ENCODE peak calls at places on chromosome 17, in eight cellular contexts. S, U, P, O, Y, A, G and X are unnamed samples.

GRCh38 chr17:77225246-77225645 is 84.5 kb downstream of the SEC14L1 start:
- DNase-seq in S (no peak), U (no peak), P (no peak), O (no peak), Y (no peak), A (no peak), G (no peak), X (no peak)

GRCh38 chr17:45248132-45248936 is 13.6 kb downstream of the SPATA32 start:
- DNase-seq in S (peak), U (no peak), P (no peak), O (no peak), Y (peak), A (peak), G (peak), X (peak)

GRCh38 chr17:16866436-16866835 is 105.5 kb downstream of the TNFRSF13B start:
- DNase-seq in S (no peak), U (no peak), P (no peak), O (no peak), Y (no peak), A (no peak), G (no peak), X (no peak)

GRCh38 chr17:40879026-40879425 is 6.0 kb downstream of the KRT20 start:
- DNase-seq in S (no peak), U (no peak), P (no peak), O (no peak), Y (no peak), A (no peak), G (no peak), X (no peak)

GRCh38 chr17:81726004-81726403 is 13.9 kb downstream of the SLC25A10 start:
- DNase-seq in S (no peak), U (no peak), P (no peak), O (no peak), Y (no peak), A (no peak), G (no peak), X (no peak)

GRCh38 chr17:39527220-39527813 is 66.0 kb downstream of the CDK12 start:
- DNase-seq in S (no peak), U (no peak), P (no peak), O (no peak), Y (peak), A (peak), G (peak), X (no peak)

GRCh38 chr17:46194393-46195216 is 1.4 kb upstream of the KANSL1 start:
- DNase-seq in S (peak), U (no peak), P (no peak), O (no peak), Y (peak), A (peak), G (no peak), X (peak)

GRCh38 chr17:15944720-15945492 is at the start of gene ADORA2B:
- DNase-seq in S (peak), U (no peak), P (no peak), O (no peak), Y (peak), A (peak), G (no peak), X (peak)

GRCh38 chr17:21452377-21453143 is 76.4 kb downstream of the KCNJ12 start:
- DNase-seq in S (peak), U (peak), P (no peak), O (no peak), Y (peak), A (peak), G (no peak), X (no peak)

GRCh38 chr17:58308985-58309917 is 19.3 kb downstream of the TSPOAP1 start:
- DNase-seq in S (no peak), U (no peak), P (no peak), O (no peak), Y (no peak), A (no peak), G (no peak), X (no peak)

GRCh38 chr17:42894283-42895184 is 6.1 kb upstream of the G6PC1 start:
- DNase-seq in S (no peak), U (no peak), P (no peak), O (no peak), Y (no peak), A (peak), G (no peak), X (no peak)

GRCh38 chr17:81854974-81855774 is 5.2 kb downstream of the P4HB start:
- DNase-seq in S (no peak), U (no peak), P (no peak), O (no peak), Y (no peak), A (peak), G (no peak), X (no peak)

GRCh38 chr17:6517017-6517416 is 39.3 kb downstream of the PITPNM3 start:
- DNase-seq in S (no peak), U (no peak), P (no peak), O (no peak), Y (no peak), A (no peak), G (no peak), X (no peak)

GRCh38 chr17:5823219-5823618 is 238.9 kb upstream of the NLRP1 start:
- DNase-seq in S (no peak), U (no peak), P (no peak), O (no peak), Y (no peak), A (no peak), G (no peak), X (no peak)

GRCh38 chr17:78759203-78759968 is 22.7 kb downstream of the CYTH1 start:
- DNase-seq in S (no peak), U (no peak), P (peak), O (no peak), Y (no peak), A (no peak), G (peak), X (peak)

GRCh38 chr17:30954046-30954805 is 16.6 kb upstream of the RNF135 start:
- DNase-seq in S (no peak), U (no peak), P (no peak), O (no peak), Y (no peak), A (no peak), G (no peak), X (no peak)

GRCh38 chr17:15893333-15894024 is 51.5 kb upstream of the ADORA2B start:
- DNase-seq in S (no peak), U (no peak), P (no peak), O (no peak), Y (peak), A (no peak), G (no peak), X (no peak)

GRCh38 chr17:81512984-81513668 is 527 bp upstream of the ACTG1 start:
- DNase-seq in S (peak), U (no peak), P (peak), O (no peak), Y (peak), A (peak), G (peak), X (no peak)

GRCh38 chr17:29567362-29568330 is 809 bp upstream of the ABHD15 start:
- DNase-seq in S (peak), U (no peak), P (no peak), O (no peak), Y (peak), A (peak), G (peak), X (peak)

GRCh38 chr17:39609416-39610025 is 1.8 kb upstream of the NEUROD2 start:
- DNase-seq in S (no peak), U (no peak), P (no peak), O (no peak), Y (no peak), A (no peak), G (no peak), X (no peak)

GRCh38 chr17:57166803-57167202 is 81.8 kb downstream of the AKAP1 start:
- DNase-seq in S (peak), U (no peak), P (no peak), O (no peak), Y (no peak), A (no peak), G (no peak), X (no peak)